ENCODE peak calls at places on chromosome 19, in nine cellular contexts. One of them, this sample, is unnamed.

GRCh38 chr19:16266586-16266942 is 58.1 kb upstream of the KLF2 start:
- DNase-seq in left cardiac atrium: no peak
- DNase-seq in Peyer's patch: no peak
- DNase-seq in AG10803: no peak
- DNase-seq in GM23338: no peak
- DNase-seq in EL: no peak
- DNase-seq in iris pigment epithelial cell: no peak
- DNase-seq in stimulated activated CD4-positive, alpha-beta T cell treated with anti-CD3 and anti-CD28 coated beads, Interleukin-4, amount 100 ng/mL, for 48 hours: peak
- DNase-seq in tibial nerve: no peak
- DNase-seq in this sample: no peak

GRCh38 chr19:52492991-52493470 is 34.4 kb upstream of the ZNF808 start:
- DNase-seq in left cardiac atrium: peak
- DNase-seq in Peyer's patch: no peak
- DNase-seq in AG10803: no peak
- DNase-seq in GM23338: peak
- DNase-seq in EL: no peak
- DNase-seq in iris pigment epithelial cell: no peak
- DNase-seq in stimulated activated CD4-positive, alpha-beta T cell treated with anti-CD3 and anti-CD28 coated beads, Interleukin-4, amount 100 ng/mL, for 48 hours: no peak
- DNase-seq in tibial nerve: no peak
- DNase-seq in this sample: no peak

GRCh38 chr19:39407644-39408391 is 1.2 kb downstream of the ZFP36 start:
- DNase-seq in left cardiac atrium: peak
- DNase-seq in Peyer's patch: peak
- DNase-seq in AG10803: peak
- DNase-seq in GM23338: peak
- DNase-seq in EL: no peak
- DNase-seq in iris pigment epithelial cell: peak
- DNase-seq in stimulated activated CD4-positive, alpha-beta T cell treated with anti-CD3 and anti-CD28 coated beads, Interleukin-4, amount 100 ng/mL, for 48 hours: no peak
- DNase-seq in tibial nerve: no peak
- DNase-seq in this sample: peak

GRCh38 chr19:6442087-6442688 is 8.6 kb upstream of the SLC25A41 start:
- DNase-seq in left cardiac atrium: no peak
- DNase-seq in Peyer's patch: no peak
- DNase-seq in AG10803: no peak
- DNase-seq in GM23338: no peak
- DNase-seq in EL: no peak
- DNase-seq in iris pigment epithelial cell: no peak
- DNase-seq in stimulated activated CD4-positive, alpha-beta T cell treated with anti-CD3 and anti-CD28 coated beads, Interleukin-4, amount 100 ng/mL, for 48 hours: no peak
- DNase-seq in tibial nerve: no peak
- DNase-seq in this sample: no peak

GRCh38 chr19:751501-752341 is 809 bp downstream of the MISP start:
- DNase-seq in left cardiac atrium: peak
- DNase-seq in Peyer's patch: no peak
- DNase-seq in AG10803: peak
- DNase-seq in GM23338: no peak
- DNase-seq in EL: peak
- DNase-seq in iris pigment epithelial cell: peak
- DNase-seq in stimulated activated CD4-positive, alpha-beta T cell treated with anti-CD3 and anti-CD28 coated beads, Interleukin-4, amount 100 ng/mL, for 48 hours: no peak
- DNase-seq in tibial nerve: no peak
- DNase-seq in this sample: peak

GRCh38 chr19:40235238-40236025 is 8.9 kb upstream of the CCNP start:
- DNase-seq in left cardiac atrium: no peak
- DNase-seq in Peyer's patch: no peak
- DNase-seq in AG10803: no peak
- DNase-seq in GM23338: peak
- DNase-seq in EL: no peak
- DNase-seq in iris pigment epithelial cell: no peak
- DNase-seq in stimulated activated CD4-positive, alpha-beta T cell treated with anti-CD3 and anti-CD28 coated beads, Interleukin-4, amount 100 ng/mL, for 48 hours: no peak
- DNase-seq in tibial nerve: no peak
- DNase-seq in this sample: no peak

GRCh38 chr19:1424182-1424955 is 13.8 kb upstream of the RPS15 start:
- DNase-seq in left cardiac atrium: no peak
- DNase-seq in Peyer's patch: no peak
- DNase-seq in AG10803: no peak
- DNase-seq in GM23338: no peak
- DNase-seq in EL: no peak
- DNase-seq in iris pigment epithelial cell: no peak
- DNase-seq in stimulated activated CD4-positive, alpha-beta T cell treated with anti-CD3 and anti-CD28 coated beads, Interleukin-4, amount 100 ng/mL, for 48 hours: no peak
- DNase-seq in tibial nerve: no peak
- DNase-seq in this sample: no peak

GRCh38 chr19:47280183-47280797 is 5.6 kb downstream of the INAFM1 start:
- DNase-seq in left cardiac atrium: peak
- DNase-seq in Peyer's patch: peak
- DNase-seq in AG10803: peak
- DNase-seq in GM23338: peak
- DNase-seq in EL: peak
- DNase-seq in iris pigment epithelial cell: no peak
- DNase-seq in stimulated activated CD4-positive, alpha-beta T cell treated with anti-CD3 and anti-CD28 coated beads, Interleukin-4, amount 100 ng/mL, for 48 hours: peak
- DNase-seq in tibial nerve: no peak
- DNase-seq in this sample: no peak

GRCh38 chr19:54477650-54478049 is 4.6 kb upstream of the CDC42EP5 start:
- DNase-seq in left cardiac atrium: no peak
- DNase-seq in Peyer's patch: no peak
- DNase-seq in AG10803: no peak
- DNase-seq in GM23338: no peak
- DNase-seq in EL: no peak
- DNase-seq in iris pigment epithelial cell: no peak
- DNase-seq in stimulated activated CD4-positive, alpha-beta T cell treated with anti-CD3 and anti-CD28 coated beads, Interleukin-4, amount 100 ng/mL, for 48 hours: no peak
- DNase-seq in tibial nerve: no peak
- DNase-seq in this sample: no peak

GRCh38 chr19:53102186-53102585 is 1.0 kb downstream of the ZNF160 start:
- DNase-seq in left cardiac atrium: no peak
- DNase-seq in Peyer's patch: no peak
- DNase-seq in AG10803: no peak
- DNase-seq in GM23338: no peak
- DNase-seq in EL: peak
- DNase-seq in iris pigment epithelial cell: no peak
- DNase-seq in stimulated activated CD4-positive, alpha-beta T cell treated with anti-CD3 and anti-CD28 coated beads, Interleukin-4, amount 100 ng/mL, for 48 hours: no peak
- DNase-seq in tibial nerve: no peak
- DNase-seq in this sample: peak

GRCh38 chr19:33273065-33273736 is 29.1 kb downstream of the CEBPA start:
- DNase-seq in left cardiac atrium: no peak
- DNase-seq in Peyer's patch: no peak
- DNase-seq in AG10803: no peak
- DNase-seq in GM23338: no peak
- DNase-seq in EL: no peak
- DNase-seq in iris pigment epithelial cell: no peak
- DNase-seq in stimulated activated CD4-positive, alpha-beta T cell treated with anti-CD3 and anti-CD28 coated beads, Interleukin-4, amount 100 ng/mL, for 48 hours: no peak
- DNase-seq in tibial nerve: no peak
- DNase-seq in this sample: no peak

GRCh38 chr19:41030651-41031050 is 39.6 kb downstream of the CYP2B6 start:
- DNase-seq in left cardiac atrium: no peak
- DNase-seq in Peyer's patch: no peak
- DNase-seq in AG10803: no peak
- DNase-seq in GM23338: peak
- DNase-seq in EL: no peak
- DNase-seq in iris pigment epithelial cell: no peak
- DNase-seq in stimulated activated CD4-positive, alpha-beta T cell treated with anti-CD3 and anti-CD28 coated beads, Interleukin-4, amount 100 ng/mL, for 48 hours: no peak
- DNase-seq in tibial nerve: no peak
- DNase-seq in this sample: no peak

This sample was measured in A172.